ENCODE peak calls at places on chromosomes 1 and 21, in seven cellular contexts. G is H1, U is K562, N is SK-N-SH, A is HepG2, L is HCT116, R is GM12878. M is an unnamed sample.

GRCh38 chr1:150268342-150268705 is 492 bp downstream of the APH1A start:
- DNase-seq in G (no peak), U (peak; percentile 50), N (peak; percentile 43), A (no peak), L (no peak), R (no peak), M (peak; percentile 43)

GRCh38 chr1:221098462-221099406 is 219.5 kb downstream of the HLX start:
- DNase-seq in G (no peak), U (no peak), N (no peak), A (no peak), L (no peak), R (no peak), M (no peak)

GRCh38 chr1:107683198-107683657 is 281.8 kb downstream of the VAV3 start:
- DNase-seq in G (no peak), U (no peak), N (no peak), A (peak; percentile 92), L (no peak), R (no peak), M (no peak)

GRCh38 chr21:43805275-43805800 is 16.0 kb downstream of the RRP1 start:
- DNase-seq in G (no peak), U (no peak), N (no peak), A (no peak), L (no peak), R (peak; percentile 98), M (no peak)

GRCh38 chr1:16461681-16462080 is 21.2 kb downstream of the NECAP2 start:
- DNase-seq in G (no peak), U (no peak), N (no peak), A (no peak), L (no peak), R (no peak), M (no peak)

GRCh38 chr1:226738421-226738994 is 574 bp downstream of the ITPKB start:
- DNase-seq in G (peak; percentile 69), U (no peak), N (peak; percentile 67), A (no peak), L (no peak), R (no peak), M (no peak)

GRCh38 chr1:175154595-175155472 is 37.7 kb downstream of the KIAA0040 start:
- DNase-seq in G (peak; percentile 87), U (peak; percentile 80), N (peak; percentile 62), A (peak; percentile 24), L (peak; percentile 56), R (no peak), M (peak; percentile 56)

GRCh38 chr1:92310185-92310597 is 11.3 kb downstream of the RPAP2 start:
- DNase-seq in G (no peak), U (no peak), N (peak; percentile 39), A (no peak), L (no peak), R (no peak), M (peak; percentile 9)

GRCh38 chr1:197915797-197916686 is 1.1 kb upstream of the LHX9 start:
- DNase-seq in G (peak; percentile 83), U (peak; percentile 47), N (peak; percentile 90), A (peak; percentile 67), L (peak; percentile 53), R (no peak), M (peak; percentile 71)

GRCh38 chr1:217275617-217276398 is 355.1 kb downstream of the GPATCH2 start:
- DNase-seq in G (no peak), U (no peak), N (peak; percentile 2), A (no peak), L (no peak), R (no peak), M (no peak)

GRCh38 chr1:94773296-94773809 is 46.8 kb upstream of the SLC44A3 start:
- DNase-seq in G (no peak), U (no peak), N (no peak), A (no peak), L (no peak), R (no peak), M (no peak)

GRCh38 chr21:41737656-41738324 is 29.1 kb downstream of the RIPK4 start:
- DNase-seq in G (no peak), U (no peak), N (no peak), A (no peak), L (no peak), R (no peak), M (no peak)

GRCh38 chr1:154186177-154186576 is 5.7 kb downstream of the TPM3 start:
- DNase-seq in G (peak; percentile 73), U (peak; percentile 61), N (peak; percentile 58), A (peak; percentile 43), L (peak; percentile 39), R (no peak), M (no peak)

GRCh38 chr1:24302209-24302611 is 16.9 kb upstream of the GRHL3 start:
- DNase-seq in G (no peak), U (no peak), N (no peak), A (no peak), L (no peak), R (no peak), M (no peak)
- TF ChIP-seq JUND in G (no peak), U (no peak), N (no peak), A (no peak), L (no peak), R (no peak), M (no peak)

GRCh38 chr1:30731806-30732276 is 8.5 kb upstream of the MATN1 start:
- DNase-seq in G (no peak), U (peak; percentile 86), N (no peak), A (no peak), L (no peak), R (no peak), M (no peak)
- TF ChIP-seq JUND in G (no peak), U (no peak), N (no peak), A (no peak), L (no peak), R (no peak), M (no peak)

DNA sequence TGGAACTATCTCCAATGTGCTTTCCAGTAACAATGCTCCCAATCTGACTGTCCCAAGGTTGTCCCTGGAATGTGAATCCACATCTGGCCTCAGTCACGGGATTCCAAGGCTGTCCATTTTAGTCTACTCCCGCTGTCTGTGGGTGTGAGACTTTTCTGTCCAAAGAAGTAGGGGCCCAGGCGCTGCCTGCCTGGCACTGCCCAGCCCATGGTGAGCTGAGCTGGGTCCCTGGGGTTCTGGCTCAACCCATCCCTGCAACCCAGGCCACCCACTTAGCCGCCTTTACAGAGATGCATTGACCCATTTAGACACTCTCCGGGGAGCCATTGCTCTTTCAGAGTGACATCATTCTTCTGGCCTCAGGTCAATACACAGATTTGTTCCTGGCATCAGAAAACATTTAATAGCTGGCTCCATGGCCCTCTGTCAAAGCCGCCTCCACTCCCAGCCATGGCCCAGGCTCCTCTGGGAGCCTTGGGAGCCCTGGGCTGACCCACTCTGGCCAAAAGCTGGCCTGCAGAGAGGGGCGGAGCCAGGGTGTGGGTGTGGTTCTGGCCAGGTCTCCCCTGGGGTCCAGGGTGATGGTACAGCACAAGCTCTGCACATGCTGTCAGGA is 47.2 kb upstream of the PAX7 start:
- DNase-seq in G (no peak), U (no peak), N (no peak), A (no peak), L (no peak), R (no peak), M (no peak)
- TF ChIP-seq JUND in G (no peak), U (no peak), N (no peak), A (no peak), L (no peak), R (no peak), M (no peak)

GRCh38 chr1:1883092-1883858 is 7.6 kb downstream of the GNB1 start:
- DNase-seq in G (no peak), U (peak; percentile 72), N (peak; percentile 58), A (no peak), L (no peak), R (no peak), M (no peak)
- TF ChIP-seq JUND in G (no peak), U (peak; percentile 44), N (no peak), A (no peak), L (no peak), R (no peak), M (no peak)

DNA sequence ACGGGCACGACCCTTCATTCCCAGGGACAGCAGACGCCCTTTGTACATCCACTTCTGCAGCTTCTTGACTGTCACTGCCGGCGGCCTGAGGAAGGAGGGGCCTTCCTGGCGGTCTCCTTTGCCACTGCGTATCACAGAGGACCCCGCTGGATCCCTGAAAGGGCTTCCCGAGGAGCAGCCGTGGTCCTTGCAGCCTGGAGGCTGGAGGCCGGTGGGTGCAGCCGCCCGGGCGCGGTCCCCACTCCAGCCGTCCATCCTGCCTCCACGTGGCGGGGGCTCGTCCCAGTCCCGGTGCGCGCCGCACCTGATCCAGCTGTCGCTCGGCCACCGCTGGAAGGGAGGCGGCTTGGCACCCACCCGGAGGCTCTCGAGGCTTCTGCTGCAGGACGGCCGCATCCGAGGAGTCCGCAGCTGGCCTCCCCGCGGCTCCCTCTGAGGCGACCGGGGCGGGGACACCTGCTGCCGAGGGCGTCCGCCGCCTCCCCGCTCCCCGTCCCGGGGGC is 398 bp downstream of the SYDE2 start:
- DNase-seq in G (peak; percentile 63), U (no peak), N (no peak), A (peak; percentile 15), L (no peak), R (no peak), M (no peak)
- TF ChIP-seq JUND in G (no peak), U (no peak), N (no peak), A (no peak), L (no peak), R (no peak), M (no peak)

GRCh38 chr1:71047635-71048607 is at the start of gene PTGER3:
- DNase-seq in G (peak; percentile 82), U (peak; percentile 89), N (peak; percentile 77), A (peak; percentile 42), L (no peak), R (no peak), M (peak; percentile 70)
- TF ChIP-seq JUND in G (no peak), U (no peak), N (no peak), A (no peak), L (no peak), R (no peak), M (no peak)

GRCh38 chr1:109243221-109243620 is 6.1 kb upstream of the CELSR2 start:
- DNase-seq in G (no peak), U (no peak), N (no peak), A (no peak), L (no peak), R (no peak), M (no peak)
- TF ChIP-seq JUND in G (no peak), U (no peak), N (no peak), A (no peak), L (no peak), R (no peak), M (no peak)

M was measured in T47D.